ENCODE peak calls at places on chromosomes 3 and 15, in ten cellular contexts. J is GM03348; I is retinal pigment epithelial cell; N is HEK293T; F is iris pigment epithelial cell; W is activated T-cell treated with anti-CD3 and anti-CD28 coated beads, Interleukin-2, amount 50 U/mL, for 72 hours; O is Daoy; G is NCI-H1105 treated with DMSO at 0.1 percent for 48 hours; U is fibroblast of lung; M is stimulated activated CD8-positive, alpha-beta memory T cell treated with anti-CD3 and anti-CD28 coated beads, Interleukin-15, amount 100 ng/mL, for 4 hours. S is an unnamed sample.

GRCh38 chr3:185280572-185281365 is 26.9 kb upstream of the EHHADH start:
- DNase-seq in J (peak; percentile 71), I (peak; percentile 33), N (peak; percentile 47), F (peak; percentile 70), W (no peak), O (peak; percentile 41), G (peak; percentile 78), U (peak; percentile 61), M (no peak), S (peak; percentile 11)

GRCh38 chr3:194675081-194675640 is 3.2 kb upstream of the LSG1 start:
- DNase-seq in J (no peak), I (no peak), N (no peak), F (no peak), W (peak; percentile 78), O (peak; percentile 78), G (no peak), U (no peak), M (peak; percentile 12), S (no peak)

GRCh38 chr3:136901391-136901790 is 39.4 kb downstream of the NCK1 start:
- DNase-seq in J (no peak), I (no peak), N (no peak), F (peak; percentile 63), W (no peak), O (no peak), G (no peak), U (no peak), M (no peak), S (no peak)

GRCh38 chr3:163315786-163316185 is 1762.5 kb downstream of the SI start:
- DNase-seq in J (no peak), I (no peak), N (no peak), F (no peak), W (no peak), O (peak; percentile 7), G (no peak), U (no peak), M (no peak), S (no peak)

GRCh38 chr3:123582315-123582714 is 2.5 kb downstream of the HACD2 start:
- DNase-seq in J (no peak), I (no peak), N (no peak), F (no peak), W (no peak), O (no peak), G (no peak), U (no peak), M (no peak), S (no peak)

GRCh38 chr3:140816372-140816771 is 125.3 kb upstream of the SLC25A36 start:
- DNase-seq in J (no peak), I (no peak), N (no peak), F (no peak), W (no peak), O (no peak), G (no peak), U (no peak), M (no peak), S (peak; percentile 64)

GRCh38 chr15:57332326-57332725 is 44.0 kb upstream of the CGNL1 start:
- DNase-seq in J (no peak), I (no peak), N (no peak), F (no peak), W (no peak), O (no peak), G (no peak), U (no peak), M (no peak), S (no peak)

GRCh38 chr3:118128886-118129285 is 905.8 kb downstream of the IGSF11 start:
- DNase-seq in J (no peak), I (no peak), N (no peak), F (no peak), W (no peak), O (peak; percentile 18), G (no peak), U (peak; percentile 81), M (no peak), S (no peak)

GRCh38 chr3:106251160-106251892 is 382.5 kb upstream of the CBLB start:
- DNase-seq in J (no peak), I (no peak), N (no peak), F (no peak), W (no peak), O (no peak), G (no peak), U (no peak), M (no peak), S (no peak)

GRCh38 chr15:74320358-74321247 is 46.8 kb downstream of the CYP11A1 start:
- DNase-seq in J (peak; percentile 81), I (no peak), N (peak; percentile 63), F (peak; percentile 38), W (peak; percentile 21), O (peak; percentile 69), G (no peak), U (peak; percentile 45), M (no peak), S (no peak)

GRCh38 chr3:43693594-43693993 is 2.9 kb downstream of the ABHD5 start:
- DNase-seq in J (no peak), I (no peak), N (no peak), F (peak; percentile 44), W (no peak), O (no peak), G (no peak), U (no peak), M (no peak), S (no peak)

GRCh38 chr15:70964686-70965085 is 72.1 kb downstream of the LRRC49 start:
- DNase-seq in J (no peak), I (no peak), N (no peak), F (no peak), W (no peak), O (no peak), G (no peak), U (no peak), M (no peak), S (no peak)

GRCh38 chr3:152197451-152197850 is 71.3 kb upstream of the MBNL1 start:
- DNase-seq in J (no peak), I (no peak), N (no peak), F (no peak), W (no peak), O (no peak), G (no peak), U (no peak), M (no peak), S (no peak)

GRCh38 chr15:64237677-64238076 is 74.9 kb upstream of the PPIB start:
- DNase-seq in J (no peak), I (no peak), N (no peak), F (no peak), W (no peak), O (no peak), G (no peak), U (no peak), M (no peak), S (no peak)

GRCh38 chr15:57017024-57017423 is 98.6 kb downstream of the TCF12 start:
- DNase-seq in J (no peak), I (no peak), N (no peak), F (no peak), W (no peak), O (no peak), G (no peak), U (peak; percentile 42), M (no peak), S (no peak)

GRCh38 chr3:150062492-150062891 is 91.8 kb upstream of the PFN2 start:
- DNase-seq in J (peak; percentile 70), I (peak; percentile 15), N (no peak), F (peak; percentile 76), W (no peak), O (peak; percentile 37), G (no peak), U (peak; percentile 86), M (no peak), S (no peak)

GRCh38 chr15:90063733-90064247 is 38.5 kb downstream of the IDH2 start:
- DNase-seq in J (no peak), I (no peak), N (no peak), F (no peak), W (no peak), O (no peak), G (no peak), U (no peak), M (no peak), S (peak; percentile 76)

GRCh38 chr15:64931381-64931780 is 19.7 kb downstream of the ANKDD1A start:
- DNase-seq in J (no peak), I (no peak), N (no peak), F (no peak), W (no peak), O (no peak), G (no peak), U (no peak), M (no peak), S (no peak)

GRCh38 chr3:193680220-193680619 is 87.2 kb downstream of the OPA1 start:
- DNase-seq in J (peak; percentile 4), I (no peak), N (no peak), F (peak; percentile 57), W (no peak), O (no peak), G (no peak), U (peak; percentile 37), M (no peak), S (no peak)

GRCh38 chr3:20974389-20974788 is 776.6 kb downstream of the ZNF385D start:
- DNase-seq in J (peak; percentile 3), I (no peak), N (no peak), F (no peak), W (no peak), O (no peak), G (no peak), U (no peak), M (no peak), S (no peak)

GRCh38 chr3:182259579-182259978 is 533.7 kb upstream of the ATP11B start:
- DNase-seq in J (no peak), I (no peak), N (no peak), F (no peak), W (no peak), O (no peak), G (no peak), U (no peak), M (no peak), S (no peak)

GRCh38 chr3:139185482-139185881 is 140.8 kb upstream of the PRR23C start:
- DNase-seq in J (no peak), I (no peak), N (no peak), F (no peak), W (no peak), O (no peak), G (no peak), U (no peak), M (no peak), S (no peak)

GRCh38 chr3:55481067-55481917 is 5.8 kb downstream of the WNT5A start:
- DNase-seq in J (peak; percentile 92), I (no peak), N (no peak), F (peak; percentile 73), W (no peak), O (peak; percentile 75), G (peak; percentile 16), U (peak; percentile 72), M (no peak), S (no peak)

GRCh38 chr3:116059421-116060096 is 385.7 kb downstream of the LSAMP start:
- DNase-seq in J (peak; percentile 77), I (peak; percentile 91), N (peak; percentile 74), F (peak; percentile 62), W (no peak), O (peak; percentile 98), G (no peak), U (peak; percentile 74), M (no peak), S (no peak)

GRCh38 chr3:13335062-13335461 is 85.1 kb downstream of the NUP210 start:
- DNase-seq in J (no peak), I (no peak), N (no peak), F (no peak), W (no peak), O (no peak), G (no peak), U (no peak), M (no peak), S (no peak)

GRCh38 chr15:78060232-78060631 is 17.3 kb downstream of the TBC1D2B start:
- DNase-seq in J (no peak), I (no peak), N (no peak), F (no peak), W (no peak), O (no peak), G (no peak), U (no peak), M (no peak), S (no peak)

GRCh38 chr3:46369675-46370132 is 1.0 kb upstream of the CCR5 start:
- DNase-seq in J (no peak), I (no peak), N (no peak), F (no peak), W (peak; percentile 59), O (no peak), G (no peak), U (no peak), M (no peak), S (no peak)

GRCh38 chr3:177448987-177449975 is 252.0 kb upstream of the TBL1XR1 start:
- DNase-seq in J (no peak), I (no peak), N (no peak), F (peak; percentile 97), W (peak; percentile 3), O (peak; percentile 69), G (no peak), U (peak; percentile 61), M (no peak), S (no peak)

S was measured in naive B cell.